ENCODE peak calls at places on chromosomes 3 and 15, in eight cellular contexts. D is AG04450, V is fibroblast of villous mesenchyme, S is ovary, I is RWPE1, Q is fibroblast of the aortic adventitia, H is A673, T is natural killer cell. Y is an unnamed sample.
A peak's percentile ranks its signal among the peaks of the same experiment; 100 is the strongest.

GRCh38 chr3:73624363-73625123 is at the start of gene PDZRN3:
- DNase-seq in I (no peak), S (peak; percentile 90), D (no peak), Q (peak; percentile 84), T (no peak), H (peak; percentile 11), V (peak; percentile 75), Y (no peak)

GRCh38 chr15:68729789-68730201 is 90.9 kb downstream of the ANP32A start:
- DNase-seq in I (no peak), T (no peak), Q (peak; percentile 65), D (no peak), V (no peak), H (no peak), S (peak; percentile 45), Y (no peak)

GRCh38 chr15:75661041-75661778 is 13.5 kb downstream of the SNX33 start:
- DNase-seq in S (peak; percentile 93), V (peak; percentile 94), H (no peak), Q (peak; percentile 95), T (no peak), I (peak; percentile 96), D (peak; percentile 81), Y (peak; percentile 83)

GRCh38 chr15:65083262-65083701 is 6.7 kb downstream of the KBTBD13 start:
- DNase-seq in I (no peak), Q (peak; percentile 39), S (no peak), V (peak; percentile 44), D (peak; percentile 44), H (no peak), T (no peak), Y (no peak)

GRCh38 chr15:70034596-70034995 is 63.1 kb downstream of the TLE3 start:
- DNase-seq in T (no peak), Q (no peak), H (no peak), I (no peak), S (no peak), D (no peak), V (no peak), Y (no peak)

GRCh38 chr3:63661242-63661641 is 8.8 kb downstream of the SNTN start:
- DNase-seq in D (no peak), S (no peak), H (peak; percentile 23), I (peak; percentile 3), V (no peak), Q (peak; percentile 27), T (no peak), Y (no peak)

GRCh38 chr3:197484204-197484901 is 71.4 kb downstream of the BDH1 start:
- DNase-seq in V (no peak), H (no peak), T (no peak), S (no peak), D (no peak), Q (no peak), I (no peak), Y (no peak)

GRCh38 chr3:140832883-140833282 is 108.8 kb upstream of the SLC25A36 start:
- DNase-seq in Q (no peak), V (no peak), S (no peak), T (no peak), D (no peak), I (no peak), H (no peak), Y (no peak)

GRCh38 chr15:90062023-90062728 is 40.1 kb downstream of the IDH2 start:
- DNase-seq in D (no peak), S (peak; percentile 74), H (peak; percentile 29), T (no peak), I (peak; percentile 75), V (peak; percentile 21), Q (no peak), Y (no peak)

GRCh38 chr3:148718982-148719862 is 21.5 kb downstream of the AGTR1 start:
- DNase-seq in V (peak; percentile 34), T (no peak), S (no peak), I (no peak), D (no peak), H (peak; percentile 5), Q (peak; percentile 58), Y (no peak)
- TF ChIP-seq CTCF in V (peak; percentile 55), T (no peak), S (no peak), I (peak; percentile 14), D (peak; percentile 61), H (peak; percentile 49), Q (peak; percentile 62), Y (peak; percentile 13)

GRCh38 chr15:55196458-55197361 is at the start of gene RSL24D1:
- DNase-seq in I (peak; percentile 95), V (peak; percentile 99), Q (peak; percentile 99), H (peak; percentile 99), D (peak; percentile 97), S (peak; percentile 94), T (peak; percentile 89), Y (peak; percentile 91)
- TF ChIP-seq CTCF in I (peak; percentile 70), V (peak; percentile 41), Q (peak; percentile 43), H (peak; percentile 57), D (peak; percentile 45), S (peak; percentile 39), T (peak; percentile 27), Y (peak; percentile 48)

DNA sequence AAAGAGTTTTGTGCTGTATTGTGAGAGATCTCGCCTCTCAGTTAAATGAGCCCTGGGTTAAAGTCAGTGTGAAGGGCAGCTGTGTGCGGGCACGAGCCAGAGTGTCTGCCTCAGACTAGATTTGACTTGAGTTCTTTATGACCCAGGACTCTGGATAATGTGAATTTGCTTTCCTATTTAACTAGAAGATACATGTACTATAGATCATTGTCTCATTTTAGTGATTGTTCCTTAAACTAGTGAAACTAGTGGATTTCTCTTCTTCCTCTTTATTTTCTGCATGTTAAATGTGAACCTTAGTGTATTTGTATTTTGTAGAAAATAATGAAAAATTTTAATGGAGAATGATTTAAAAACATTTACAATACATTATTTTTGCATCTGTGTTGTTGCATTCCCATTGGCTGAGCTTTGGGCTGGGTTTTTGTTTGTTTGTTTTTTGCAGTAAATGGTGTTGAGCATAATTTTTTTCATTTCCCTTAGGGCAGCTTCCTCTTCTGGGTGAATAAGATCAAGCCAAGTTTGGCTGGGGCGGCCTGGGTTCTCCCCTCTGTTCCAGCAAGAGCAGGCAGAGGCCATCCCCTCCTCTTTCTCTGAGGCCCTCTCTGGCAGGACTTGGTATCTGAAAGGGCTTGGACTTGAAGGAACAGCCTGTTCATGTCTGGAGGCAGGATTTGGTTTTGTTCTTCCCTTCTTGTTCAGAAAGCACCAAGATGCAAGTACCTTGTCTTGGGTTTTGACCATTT is 15.0 kb downstream of the GCSAM start:
- DNase-seq in I (no peak), Q (no peak), H (no peak), T (no peak), S (no peak), D (no peak), V (no peak), Y (no peak)
- TF ChIP-seq CTCF in I (no peak), Q (no peak), H (no peak), T (no peak), S (no peak), D (no peak), V (no peak), Y (no peak)

GRCh38 chr3:55571913-55572312 is 84.8 kb upstream of the WNT5A start:
- DNase-seq in D (no peak), I (no peak), S (no peak), V (no peak), T (no peak), Q (no peak), H (no peak), Y (no peak)
- TF ChIP-seq CTCF in D (peak; percentile 7), I (no peak), S (no peak), V (no peak), T (no peak), Q (no peak), H (no peak), Y (no peak)

GRCh38 chr3:78070188-78070587 is 1030.3 kb downstream of the ROBO2 start:
- DNase-seq in D (no peak), I (no peak), Q (no peak), H (no peak), T (no peak), S (no peak), V (no peak), Y (no peak)

GRCh38 chr3:78066287-78066686 is 1026.4 kb downstream of the ROBO2 start:
- DNase-seq in T (no peak), H (no peak), I (no peak), V (no peak), Q (no peak), S (no peak), D (no peak), Y (no peak)
- TF ChIP-seq CTCF in T (no peak), H (no peak), I (no peak), V (no peak), Q (no peak), S (no peak), D (no peak), Y (no peak)

DNA sequence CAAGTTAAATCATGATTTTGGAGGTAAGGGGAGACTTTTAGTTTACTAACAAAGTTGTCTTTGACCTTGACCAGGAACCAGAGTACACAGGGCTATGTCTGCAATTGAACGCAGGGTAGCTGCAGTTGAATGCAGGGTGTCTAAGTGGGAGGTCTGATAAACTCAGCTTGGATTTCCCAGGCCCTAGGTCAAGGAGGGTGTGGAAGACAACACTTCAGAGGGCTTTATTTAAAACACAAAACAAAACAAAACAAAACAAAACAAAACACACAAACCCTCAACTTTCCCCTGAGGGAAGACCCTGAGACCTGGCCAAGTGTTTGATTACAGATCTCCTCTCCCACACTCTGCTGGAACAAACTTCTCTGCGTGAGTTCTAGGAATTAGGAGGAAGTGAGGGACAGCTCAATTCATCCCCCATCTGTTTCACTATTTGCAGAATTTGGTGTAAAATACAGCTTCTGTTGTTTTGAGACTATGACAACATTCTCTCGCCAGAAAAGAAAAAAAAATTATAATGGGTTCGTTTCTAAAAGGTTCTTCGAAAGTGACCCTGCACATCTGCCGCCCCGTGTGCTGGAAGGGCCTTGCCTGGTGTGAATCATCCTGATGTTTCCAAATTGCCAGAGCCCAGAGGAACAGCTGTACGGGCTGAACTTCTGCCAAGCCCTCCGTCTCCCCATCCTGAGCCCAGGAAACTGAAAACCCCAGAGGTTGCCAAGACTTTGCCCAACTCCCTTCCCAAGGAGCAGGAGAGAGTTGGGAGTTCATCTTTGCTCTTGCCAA is 73.2 kb upstream of the RAD18 start:
- DNase-seq in Q (peak; percentile 90), S (peak; percentile 94), T (no peak), V (peak; percentile 86), D (peak; percentile 6), H (no peak), I (no peak), Y (no peak)
- TF ChIP-seq CTCF in Q (no peak), S (no peak), T (no peak), V (no peak), D (no peak), H (no peak), I (no peak), Y (no peak)

Y was measured in AG04449.